ENCODE peak calls at places on chromosomes 2 and 18, in seven cellular contexts. J is Peyer's patch; U is effector CD4-positive, alpha-beta T cell; S is NCI-H2081 treated with DMSO at 0.1 percent for 48 hours; L is GM12865; T is activated T-helper 1 cell treated with anti-CD3 and anti-CD28 coated beads, Interleukin-12 subunit alpha, Interleukin-12 subunit beta, Interleukin-2, Interleukin-4 antibody, amounts not matched to agents 30 ng/mL and 10 ng/mL and 1 ng/mL, durations not matched to agents 14 hours and 24 hours and 36 hours; D is epithelial cell of esophagus. H is an unnamed sample.

GRCh38 chr2:40204268-40204667 is 247.6 kb downstream of the SLC8A1 start:
- DNase-seq in D (no peak), T (no peak), S (no peak), L (no peak), U (no peak), J (no peak), H (no peak)

GRCh38 chr2:109254174-109254904 is 125.3 kb downstream of the SH3RF3 start:
- DNase-seq in L (peak; percentile 79), S (no peak), D (no peak), U (no peak), J (no peak), T (no peak), H (no peak)

GRCh38 chr2:174335605-174336402 is 1.1 kb downstream of the SP9 start:
- DNase-seq in S (no peak), T (no peak), D (no peak), U (no peak), L (no peak), J (no peak), H (no peak)

GRCh38 chr2:180564051-180564450 is 416.4 kb upstream of the UBE2E3 start:
- DNase-seq in D (no peak), J (no peak), L (no peak), S (no peak), T (no peak), U (no peak), H (no peak)

GRCh38 chr2:55156326-55156725 is 75.8 kb downstream of the CLHC1 start:
- DNase-seq in U (no peak), T (no peak), L (no peak), S (no peak), D (no peak), J (no peak), H (no peak)

GRCh38 chr2:24491626-24492282 is 700 bp downstream of the NCOA1 start:
- DNase-seq in D (no peak), T (peak; percentile 54), U (peak; percentile 62), L (peak; percentile 60), J (peak; percentile 51), S (no peak), H (peak; percentile 24)

GRCh38 chr18:35753306-35753910 is 171.9 kb downstream of the GALNT1 start:
- DNase-seq in S (no peak), J (no peak), D (peak; percentile 84), U (no peak), T (no peak), L (no peak), H (no peak)

GRCh38 chr2:29449499-29449898 is 334.3 kb downstream of the CLIP4 start:
- DNase-seq in L (no peak), U (no peak), J (no peak), S (no peak), T (no peak), D (no peak), H (no peak)

GRCh38 chr2:235747868-235748144 is 254.0 kb downstream of the AGAP1 start:
- DNase-seq in L (no peak), D (peak; percentile 86), T (no peak), S (peak; percentile 43), J (no peak), U (no peak), H (no peak)

GRCh38 chr2:129930451-129930850 is 49.0 kb upstream of the RAB6C start:
- DNase-seq in D (no peak), T (no peak), J (no peak), S (no peak), L (no peak), U (no peak), H (no peak)

GRCh38 chr2:73561422-73561821 is 80.8 kb downstream of the NAT8 start:
- DNase-seq in D (peak; percentile 29), L (no peak), U (no peak), T (no peak), J (no peak), S (no peak), H (no peak)

GRCh38 chr18:54926593-54927297 is 32.5 kb downstream of the CCDC68 start:
- DNase-seq in S (no peak), J (no peak), D (peak; percentile 76), T (no peak), L (no peak), U (no peak), H (no peak)

GRCh38 chr2:134657650-134658250 is 61.0 kb downstream of the TMEM163 start:
- DNase-seq in T (no peak), J (peak; percentile 24), U (peak; percentile 16), L (peak; percentile 15), S (no peak), D (no peak), H (no peak)

GRCh38 chr2:171159326-171160118 is 1.2 kb downstream of the TLK1 start:
- DNase-seq in D (peak; percentile 59), L (peak; percentile 73), T (peak; percentile 32), J (peak; percentile 56), S (no peak), U (peak; percentile 48), H (peak; percentile 20)

GRCh38 chr18:74139888-74140287 is 7.7 kb downstream of the FBXO15 start:
- DNase-seq in J (no peak), L (no peak), U (no peak), D (peak; percentile 77), T (no peak), S (no peak), H (no peak)

GRCh38 chr2:20661028-20661980 is 5.6 kb upstream of the GDF7 start:
- DNase-seq in T (peak; percentile 54), U (peak; percentile 51), L (peak; percentile 81), J (peak; percentile 59), S (no peak), D (peak; percentile 92), H (peak; percentile 67)

GRCh38 chr2:122516775-122517174 is 761.3 kb downstream of the TSN start:
- DNase-seq in S (no peak), L (no peak), J (no peak), U (no peak), T (no peak), D (peak; percentile 28), H (no peak)

GRCh38 chr2:181924336-181924735 is 32.8 kb downstream of the ITPRID2 start:
- DNase-seq in U (no peak), L (no peak), J (no peak), T (no peak), D (no peak), S (no peak), H (no peak)

GRCh38 chr2:86807462-86808275 is 17.0 kb upstream of the CD8A start:
- DNase-seq in L (peak; percentile 32), S (no peak), U (no peak), D (peak; percentile 86), J (peak; percentile 47), T (no peak), H (peak; percentile 77)

GRCh38 chr2:1405967-1406366 is 7.3 kb upstream of the TPO start:
- DNase-seq in S (no peak), D (peak; percentile 42), T (no peak), L (no peak), U (no peak), J (no peak), H (no peak)

GRCh38 chr2:239499989-239500914 is 99.4 kb upstream of the HDAC4 start:
- DNase-seq in S (no peak), J (no peak), L (no peak), T (no peak), D (no peak), U (no peak), H (no peak)

GRCh38 chr18:49359732-49360444 is 100.6 kb downstream of the DYM start:
- DNase-seq in D (peak; percentile 12), T (no peak), U (no peak), S (peak; percentile 14), J (no peak), L (peak; percentile 52), H (no peak)

GRCh38 chr2:7525746-7526145 is 608.5 kb downstream of the RNF144A start:
- DNase-seq in L (no peak), T (no peak), D (no peak), S (no peak), J (no peak), U (no peak), H (no peak)

GRCh38 chr2:40279001-40279400 is 172.9 kb downstream of the SLC8A1 start:
- DNase-seq in D (no peak), L (no peak), U (no peak), S (no peak), J (no peak), T (no peak), H (no peak)